ENCODE peak calls at places on chromosome 15, in nine cellular contexts. E, Q, L, Z, Y, C, K, T and B are unnamed samples. For H3K4me1, the result is how much of the 10 kb centered on the place peaks cover.

GRCh38 chr15:36682091-36682490 is 102.7 kb downstream of the CDIN1 start:
- DNase-seq in E (no peak), Q (no peak), L (no peak), Z (no peak), Y (no peak), C (no peak), K (no peak), T (no peak), B (no peak)

GRCh38 chr15:41423979-41424659 is 7.2 kb downstream of the RTF1 start:
- DNase-seq in E (no peak), Q (no peak), L (no peak), Z (no peak), Y (no peak), C (no peak), K (no peak), T (no peak), B (no peak)

GRCh38 chr15:82100116-82100795 is 54.4 kb upstream of the MEX3B start:
- DNase-seq in E (no peak), Q (no peak), L (no peak), Z (peak), Y (no peak), C (peak), K (no peak), T (no peak), B (no peak)

GRCh38 chr15:87144775-87145174 is 1065.1 kb downstream of the AGBL1 start:
- DNase-seq in E (peak), Q (no peak), L (no peak), Z (no peak), Y (no peak), C (no peak), K (no peak), T (no peak), B (no peak)

GRCh38 chr15:34927726-34928125 is 41.8 kb downstream of the AQR start:
- DNase-seq in E (no peak), Q (peak), L (no peak), Z (no peak), Y (no peak), C (no peak), K (no peak), T (no peak), B (no peak)

GRCh38 chr15:94070341-94071275 is 160.8 kb upstream of the MCTP2 start:
- DNase-seq in E (no peak), Q (peak), L (no peak), Z (peak), Y (no peak), C (no peak), K (no peak), T (peak), B (no peak)

GRCh38 chr15:74783072-74783807 is 1.4 kb downstream of the CSK start:
- DNase-seq in E (peak), Q (no peak), L (no peak), Z (peak), Y (peak), C (no peak), K (no peak), T (no peak), B (no peak)

GRCh38 chr15:86892774-86893449 is 813.2 kb downstream of the AGBL1 start:
- DNase-seq in E (no peak), Q (no peak), L (no peak), Z (no peak), Y (no peak), C (peak), K (no peak), T (no peak), B (peak)

GRCh38 chr15:54365001-54365400 is 386.8 kb downstream of the UNC13C start:
- DNase-seq in E (no peak), Q (no peak), L (no peak), Z (peak), Y (no peak), C (no peak), K (no peak), T (no peak), B (no peak)

GRCh38 chr15:29864501-29864900 is 42.2 kb upstream of the TJP1 start:
- DNase-seq in E (no peak), Q (no peak), L (no peak), Z (no peak), Y (no peak), C (no peak), K (no peak), T (no peak), B (no peak)

GRCh38 chr15:48406911-48407310 is 75.7 kb downstream of the DUT start:
- DNase-seq in E (no peak), Q (no peak), L (no peak), Z (no peak), Y (no peak), C (no peak), K (no peak), T (no peak), B (no peak)

GRCh38 chr15:70348581-70349344 is 251.0 kb upstream of the TLE3 start:
- DNase-seq in E (no peak), Q (no peak), L (no peak), Z (no peak), Y (peak), C (no peak), K (no peak), T (no peak), B (peak)

GRCh38 chr15:48096813-48097212 is 24.0 kb upstream of the SLC24A5 start:
- DNase-seq in E (no peak), Q (no peak), L (no peak), Z (no peak), Y (no peak), C (no peak), K (no peak), T (no peak), B (peak)

GRCh38 chr15:67613708-67614107 is 71.2 kb downstream of the MAP2K5 start:
- DNase-seq in E (no peak), Q (no peak), L (no peak), Z (no peak), Y (no peak), C (no peak), K (no peak), T (no peak), B (no peak)

GRCh38 chr15:85354432-85354831 is 26.0 kb upstream of the AKAP13 start:
- DNase-seq in E (no peak), Q (no peak), L (no peak), Z (no peak), Y (no peak), C (no peak), K (no peak), T (no peak), B (peak)

GRCh38 chr15:44657378-44657777 is 6.1 kb downstream of the SPG11 start:
- DNase-seq in E (no peak), Q (no peak), L (no peak), Z (no peak), Y (no peak), C (no peak), K (no peak), T (no peak), B (no peak)

GRCh38 chr15:38610748-38611147 is 46.1 kb upstream of the RASGRP1 start:
- DNase-seq in E (no peak), Q (no peak), L (no peak), Z (no peak), Y (no peak), C (no peak), K (no peak), T (no peak), B (no peak)

GRCh38 chr15:50872832-50873231 is 35.7 kb upstream of the AP4E1 start:
- DNase-seq in E (no peak), Q (no peak), L (no peak), Z (no peak), Y (no peak), C (no peak), K (no peak), T (no peak), B (no peak)

GRCh38 chr15:89118481-89118989 is 30.3 kb downstream of the ABHD2 start:
- DNase-seq in E (no peak), Q (no peak), L (no peak), Z (no peak), Y (no peak), C (no peak), K (no peak), T (no peak), B (no peak)

GRCh38 chr15:47876986-47877385 is 159.7 kb downstream of the SEMA6D start:
- DNase-seq in E (no peak), Q (no peak), L (no peak), Z (no peak), Y (no peak), C (no peak), K (no peak), T (no peak), B (no peak)

GRCh38 chr15:85764649-85765277 is 30.0 kb downstream of the KLHL25 start:
- DNase-seq in E (peak), Q (no peak), L (no peak), Z (no peak), Y (no peak), C (no peak), K (no peak), T (no peak), B (no peak)

GRCh38 chr15:75713338-75713895 is 769 bp upstream of the CSPG4 start:
- DNase-seq in E (no peak), Q (peak), L (peak), Z (no peak), Y (no peak), C (peak), K (peak), T (peak), B (peak)

GRCh38 chr15:69474291-69474690 is 21.7 kb downstream of the RPLP1 start:
- DNase-seq in E (no peak), Q (no peak), L (no peak), Z (no peak), Y (no peak), C (no peak), K (no peak), T (no peak), B (peak)

GRCh38 chr15:29749365-29750086 is 72.7 kb downstream of the TJP1 start:
- DNase-seq in E (no peak), Q (no peak), L (no peak), Z (no peak), Y (no peak), C (no peak), K (no peak), T (peak), B (no peak)

GRCh38 chr15:36779744-36780408 is 200.4 kb downstream of the CDIN1 start:
- DNase-seq in E (no peak), Q (no peak), L (no peak), Z (no peak), Y (no peak), C (no peak), K (no peak), T (no peak), B (no peak)

GRCh38 chr15:59616390-59616789 is 4.8 kb downstream of the GCNT3 start:
- DNase-seq in E (no peak), Q (peak), L (no peak), Z (no peak), Y (no peak), C (no peak), K (no peak), T (no peak), B (no peak)

GRCh38 chr15:59622289-59622688 is 10.7 kb downstream of the GCNT3 start:
- DNase-seq in E (peak), Q (peak), L (no peak), Z (peak), Y (no peak), C (peak), K (no peak), T (peak), B (peak)
- TF ChIP-seq CTCF in E (peak), Q (peak), L (no peak), Z (peak), Y (peak), C (peak), K (no peak), T (peak), B (peak)

DNA sequence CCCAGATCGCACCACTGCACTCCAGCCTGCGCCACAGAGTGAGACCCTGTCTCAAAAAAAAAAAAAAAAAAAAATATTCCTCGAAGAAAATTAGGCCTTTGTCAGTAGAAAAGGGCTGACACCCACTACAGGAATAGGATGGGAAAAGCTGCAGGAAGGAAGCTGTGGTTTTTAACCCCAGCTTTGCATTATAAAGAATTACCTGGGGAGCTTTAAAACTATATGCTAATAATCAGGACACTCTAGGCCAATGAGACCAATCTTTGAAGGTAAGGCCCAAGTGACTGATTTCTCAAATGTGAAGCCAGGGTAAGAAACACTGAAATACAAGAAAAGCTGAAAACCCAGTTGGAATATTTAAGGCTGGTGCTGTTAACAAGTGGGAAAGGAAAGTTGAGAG is 74.3 kb downstream of the RBPMS2 start:
- DNase-seq in E (no peak), Q (no peak), L (no peak), Z (no peak), Y (no peak), C (no peak), K (no peak), T (no peak), B (no peak)
- H3K4me1 ChIP-seq in E (half or more), Q (half or more), L (half or more), Z (under half), Y (under half), C (half or more), K (half or more), T (under half), B (under half)

GRCh38 chr15:31474059-31474868 is 147.6 kb downstream of the KLF13 start:
- DNase-seq in E (no peak), Q (no peak), L (peak), Z (no peak), Y (peak), C (no peak), K (no peak), T (peak), B (no peak)
- H3K27ac ChIP-seq in E (no peak), Q (no peak), L (no peak), Z (no peak), Y (no peak), C (no peak), K (no peak), T (no peak), B (no peak)

GRCh38 chr15:27019687-27020086 is 48.7 kb downstream of the GABRG3 start:
- DNase-seq in E (no peak), Q (no peak), L (no peak), Z (no peak), Y (no peak), C (no peak), K (no peak), T (no peak), B (no peak)

GRCh38 chr15:27017168-27017809 is 46.3 kb downstream of the GABRG3 start:
- DNase-seq in E (peak), Q (peak), L (no peak), Z (peak), Y (peak), C (peak), K (peak), T (peak), B (peak)
- TF ChIP-seq CTCF in E (peak), Q (peak), L (peak), Z (peak), Y (peak), C (peak), K (peak), T (peak), B (peak)

GRCh38 chr15:78880828-78881227 is 8.1 kb downstream of the MORF4L1 start:
- DNase-seq in E (no peak), Q (no peak), L (no peak), Z (no peak), Y (no peak), C (no peak), K (no peak), T (no peak), B (no peak)
- H3K4me1 ChIP-seq in E (under half), Q (half or more), L (half or more), Z (under half), Y (under half), C (under half), K (half or more), T (under half), B (under half)

DNA sequence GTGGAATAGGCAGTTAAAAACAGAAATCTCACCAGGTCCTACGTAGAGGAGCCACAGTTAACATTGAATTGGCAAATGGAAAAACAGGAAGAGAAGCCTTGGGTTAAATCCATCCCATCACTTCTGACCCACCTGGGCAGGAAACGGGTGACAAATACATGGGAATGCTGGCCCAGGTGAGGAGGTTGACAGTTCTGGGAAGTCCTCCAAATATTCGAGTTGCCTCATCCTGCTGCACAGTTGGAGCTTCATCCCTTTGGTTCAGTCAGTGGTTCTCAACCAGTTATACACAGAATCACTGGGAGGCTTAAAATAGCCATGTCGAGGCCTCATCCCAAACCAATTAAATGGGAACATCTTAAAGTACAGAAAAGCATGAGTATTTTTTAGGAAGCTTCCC is 5.3 kb downstream of the MYZAP start:
- DNase-seq in E (no peak), Q (no peak), L (no peak), Z (no peak), Y (no peak), C (no peak), K (no peak), T (no peak), B (peak)
- H3K27ac ChIP-seq in E (no peak), Q (no peak), L (no peak), Z (no peak), Y (no peak), C (peak), K (no peak), T (no peak), B (no peak)

GRCh38 chr15:83208357-83208661 is 686 bp upstream of the HDGFL3 start:
- DNase-seq in E (no peak), Q (peak), L (no peak), Z (peak), Y (no peak), C (no peak), K (no peak), T (no peak), B (no peak)
- TF ChIP-seq CTCF in E (peak), Q (peak), L (no peak), Z (peak), Y (no peak), C (no peak), K (no peak), T (no peak), B (no peak)

GRCh38 chr15:56965614-56966013 is 47.2 kb downstream of the TCF12 start:
- DNase-seq in E (no peak), Q (peak), L (no peak), Z (no peak), Y (no peak), C (no peak), K (no peak), T (no peak), B (no peak)

GRCh38 chr15:56968256-56968655 is 49.8 kb downstream of the TCF12 start:
- DNase-seq in E (no peak), Q (no peak), L (no peak), Z (no peak), Y (no peak), C (no peak), K (no peak), T (no peak), B (no peak)

GRCh38 chr15:56968821-56969220 is 50.4 kb downstream of the TCF12 start:
- DNase-seq in E (no peak), Q (no peak), L (no peak), Z (peak), Y (no peak), C (no peak), K (no peak), T (no peak), B (no peak)

GRCh38 chr15:56969265-56969895 is 50.9 kb downstream of the TCF12 start:
- DNase-seq in E (no peak), Q (no peak), L (no peak), Z (no peak), Y (no peak), C (no peak), K (no peak), T (no peak), B (peak)

GRCh38 chr15:56967336-56967735 is 48.9 kb downstream of the TCF12 start:
- DNase-seq in E (no peak), Q (no peak), L (no peak), Z (no peak), Y (no peak), C (no peak), K (no peak), T (no peak), B (no peak)
- H3K4me1 ChIP-seq in E (under half), Q (half or more), L (half or more), Z (under half), Y (under half), C (under half), K (under half), T (under half), B (under half)